ENCODE peak calls at places on chromosomes 16 and 17, in seven cellular contexts. I is mammary epithelial cell, W is esophagus squamous epithelium, D is K562, C is right lobe of liver, O is IMR-90, N is adrenal gland. L is an unnamed sample. For H3K4me1, the result is how much of the 10 kb centered on the place peaks cover.

GRCh38 chr16:48300391-48300856 is 53.1 kb upstream of the ABCC11 start:
- DNase-seq in I (no peak), W (no peak), D (peak), C (no peak), O (peak), N (peak), L (no peak)

GRCh38 chr17:61409301-61410099 is 9.9 kb downstream of the TBX2 start:
- DNase-seq in I (peak), W (no peak), D (peak), C (peak), O (peak), N (peak), L (peak)

GRCh38 chr16:84426804-84427203 is 58.5 kb downstream of the ATP2C2 start:
- DNase-seq in I (no peak), W (no peak), D (no peak), C (no peak), O (no peak), N (no peak), L (no peak)

GRCh38 chr17:42249681-42250446 is 26.3 kb downstream of the STAT5B start:
- DNase-seq in I (no peak), W (no peak), D (no peak), C (no peak), O (no peak), N (no peak), L (no peak)

GRCh38 chr16:84253173-84253572 is 13.4 kb upstream of the KCNG4 start:
- DNase-seq in I (no peak), W (no peak), D (no peak), C (no peak), O (no peak), N (no peak), L (no peak)

GRCh38 chr16:65336169-65336568 is 214.3 kb upstream of the CDH11 start:
- DNase-seq in I (peak), W (no peak), D (no peak), C (no peak), O (peak), N (no peak), L (no peak)

GRCh38 chr16:62167551-62167950 is 131.3 kb upstream of the CDH8 start:
- DNase-seq in I (peak), W (no peak), D (no peak), C (no peak), O (no peak), N (no peak), L (no peak)

GRCh38 chr16:88202207-88202745 is 180.5 kb upstream of the ZNF469 start:
- DNase-seq in I (no peak), W (no peak), D (no peak), C (no peak), O (no peak), N (no peak), L (no peak)

GRCh38 chr16:18942069-18942468 is 15.9 kb upstream of the SMG1 start:
- DNase-seq in I (no peak), W (no peak), D (no peak), C (no peak), O (no peak), N (no peak), L (no peak)

GRCh38 chr16:81718637-81719036 is 60.5 kb upstream of the PLCG2 start:
- DNase-seq in I (no peak), W (no peak), D (no peak), C (no peak), O (no peak), N (no peak), L (no peak)

GRCh38 chr17:41538565-41538991 is 10.5 kb upstream of the KRT19 start:
- DNase-seq in I (peak), W (no peak), D (no peak), C (no peak), O (peak), N (no peak), L (peak)

GRCh38 chr16:65280988-65281530 is 159.2 kb upstream of the CDH11 start:
- DNase-seq in I (no peak), W (no peak), D (no peak), C (no peak), O (no peak), N (no peak), L (no peak)

GRCh38 chr16:18788828-18789514 is 1.2 kb downstream of the RPS15A start:
- DNase-seq in I (peak), W (no peak), D (no peak), C (no peak), O (no peak), N (no peak), L (no peak)

GRCh38 chr17:62722625-62723024 is 85.5 kb downstream of the MARCHF10 start:
- DNase-seq in I (no peak), W (no peak), D (no peak), C (no peak), O (peak), N (no peak), L (no peak)

GRCh38 chr17:22409160-22409751 is 716.9 kb downstream of the KCNJ18 start:
- DNase-seq in I (no peak), W (no peak), D (peak), C (no peak), O (no peak), N (no peak), L (no peak)

DNA sequence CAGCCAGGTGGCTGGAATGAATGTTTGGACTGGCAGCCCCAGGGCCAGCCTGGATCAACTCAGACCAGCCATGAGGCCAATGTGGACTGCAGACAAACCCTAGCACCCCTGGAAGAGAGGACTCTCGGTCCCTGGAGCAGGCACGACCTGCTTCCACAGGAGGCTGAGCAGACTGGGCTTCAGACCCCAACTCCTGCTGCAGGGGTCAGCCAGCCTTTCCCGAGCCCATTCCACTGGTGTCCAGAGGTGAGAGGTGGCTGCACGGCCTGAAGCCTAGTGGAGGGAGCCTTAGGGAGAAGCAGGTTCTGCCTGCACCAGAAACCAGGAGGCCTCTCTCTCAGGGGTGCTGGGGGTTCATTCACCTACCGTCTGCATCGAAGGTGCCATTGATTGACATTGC is 97.1 kb downstream of the CPPED1 start:
- DNase-seq in I (no peak), W (no peak), D (no peak), C (peak), O (no peak), N (no peak), L (no peak)
- H3K4me1 ChIP-seq in I (under half), W (under half), D (under half), C (under half), O (under half), N (under half), L (under half)

GRCh38 chr17:17840751-17841591 is 4.2 kb upstream of the SREBF1 start:
- DNase-seq in I (peak), W (no peak), D (peak), C (no peak), O (peak), N (no peak), L (no peak)

GRCh38 chr17:17841620-17842025 is 4.8 kb upstream of the SREBF1 start:
- DNase-seq in I (no peak), W (no peak), D (no peak), C (peak), O (no peak), N (peak), L (no peak)

GRCh38 chr17:17843096-17843495 is 6.3 kb upstream of the SREBF1 start:
- DNase-seq in I (no peak), W (no peak), D (no peak), C (no peak), O (no peak), N (no peak), L (peak)

GRCh38 chr17:17844079-17844478 is 7.3 kb upstream of the SREBF1 start:
- DNase-seq in I (no peak), W (no peak), D (no peak), C (no peak), O (no peak), N (no peak), L (no peak)

DNA sequence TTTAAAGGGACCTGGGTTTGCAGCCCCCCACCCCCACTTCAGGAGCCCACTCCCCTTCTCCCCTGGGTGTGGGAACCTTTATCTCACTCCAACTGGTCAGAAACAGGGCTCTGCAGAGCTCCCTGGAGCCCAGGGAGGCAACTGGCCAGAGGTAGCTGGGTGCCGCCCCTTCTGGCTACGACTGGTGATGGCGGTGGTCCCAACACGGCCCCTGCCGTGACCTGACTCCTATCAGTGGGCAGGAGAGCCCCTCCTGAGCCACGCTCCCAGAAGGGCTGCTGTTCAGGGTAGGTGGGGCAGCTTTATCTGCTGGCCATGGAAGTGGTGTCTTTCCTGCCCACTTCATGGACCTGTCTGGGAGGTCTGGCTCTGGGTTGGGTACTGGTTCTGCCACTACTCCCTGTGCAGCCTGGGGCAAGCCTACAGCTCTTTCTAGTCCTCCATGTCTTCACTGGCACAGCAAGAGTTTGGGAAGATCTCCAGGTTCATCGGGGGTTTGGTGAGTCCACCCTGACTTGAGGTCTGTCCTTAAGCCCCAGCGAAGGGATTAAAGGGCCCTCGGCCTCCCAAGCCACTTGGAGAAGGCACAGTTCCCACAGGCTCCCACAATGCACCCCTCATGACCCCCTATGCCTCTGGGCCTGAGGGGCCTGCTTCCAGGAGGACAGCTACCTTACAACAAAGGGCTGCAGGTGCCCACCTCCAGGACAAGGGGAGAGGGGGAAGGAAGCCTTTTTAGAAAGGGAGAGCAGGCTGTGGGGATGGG is 5.5 kb upstream of the SREBF1 start:
- DNase-seq in I (no peak), W (no peak), D (no peak), C (no peak), O (no peak), N (no peak), L (peak)
- H3K4me1 ChIP-seq in I (half or more), W (half or more), D (under half), C (under half), O (under half), N (under half), L (under half)

DNA sequence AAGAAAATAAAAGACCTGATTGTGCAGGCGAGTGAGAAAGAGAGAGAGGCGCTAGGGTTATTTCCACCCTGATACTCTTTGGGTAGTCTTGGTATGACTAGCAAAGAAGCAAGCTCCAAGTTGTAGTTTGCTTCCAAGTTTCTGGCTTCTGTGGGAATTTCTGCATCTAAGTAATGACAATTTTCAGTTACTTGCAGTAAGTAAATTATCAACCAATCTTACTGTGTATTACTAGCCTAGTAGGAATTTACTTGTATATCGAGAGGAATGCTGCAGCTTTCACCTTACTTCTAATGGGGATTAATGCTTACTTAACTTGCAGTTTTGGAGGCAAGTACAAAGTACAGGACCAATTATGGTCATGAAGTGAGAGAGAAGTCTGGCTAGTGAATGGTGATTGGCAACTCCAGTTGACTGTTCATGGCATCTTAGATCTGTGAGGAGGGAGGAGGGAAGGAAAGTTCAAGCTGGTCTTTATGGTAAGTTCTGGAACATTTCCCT is 31.9 kb downstream of the TENT4B start:
- DNase-seq in I (peak), W (no peak), D (no peak), C (no peak), O (peak), N (no peak), L (no peak)
- H3K4me1 ChIP-seq in I (under half), W (under half), D (under half), C (under half), O (under half), N (under half), L (under half)

GRCh38 chr16:89365996-89366395 is 124.4 kb downstream of the ANKRD11 start:
- DNase-seq in I (no peak), W (no peak), D (no peak), C (no peak), O (no peak), N (no peak), L (no peak)
- H3K4me1 ChIP-seq in I (half or more), W (half or more), D (under half), C (under half), O (under half), N (under half), L (under half)

GRCh38 chr17:57574040-57574513 is 171.0 kb downstream of the CCDC182 start:
- DNase-seq in I (no peak), W (no peak), D (no peak), C (no peak), O (peak), N (peak), L (peak)
- H3K4me1 ChIP-seq in I (under half), W (under half), D (under half), C (under half), O (under half), N (under half), L (under half)

GRCh38 chr16:75112281-75113045 is 4.1 kb downstream of the LDHD start:
- DNase-seq in I (no peak), W (no peak), D (no peak), C (no peak), O (no peak), N (peak), L (no peak)
- H3K4me1 ChIP-seq in I (under half), W (half or more), D (under half), C (half or more), O (under half), N (under half), L (under half)

L was measured in aorta.